ENCODE peak calls at places on chromosomes 13 and 19, in nine cellular contexts. One of them, this sample, is unnamed. For H3K36me3, the result is how much of the 10 kb centered on the place peaks cover.

GRCh38 chr13:93307651-93308050 is 81.0 kb downstream of the GPC6 start:
- DNase-seq in IMR-90: peak
- DNase-seq in hepatocyte: no peak
- DNase-seq in CD8-positive, alpha-beta memory T cell: no peak
- DNase-seq in pancreas: no peak
- DNase-seq in thoracic aorta: no peak
- DNase-seq in heart right ventricle: no peak
- DNase-seq in heart left ventricle: no peak
- DNase-seq in left ventricle myocardium inferior: no peak
- DNase-seq in this sample: no peak

GRCh38 chr19:4374451-4375163 is 25.7 kb downstream of the SH3GL1 start:
- DNase-seq in IMR-90: peak
- DNase-seq in hepatocyte: peak
- DNase-seq in CD8-positive, alpha-beta memory T cell: no peak
- DNase-seq in pancreas: peak
- DNase-seq in thoracic aorta: peak
- DNase-seq in heart right ventricle: peak
- DNase-seq in heart left ventricle: peak
- DNase-seq in left ventricle myocardium inferior: peak
- DNase-seq in this sample: peak

GRCh38 chr13:112688560-112689497 is 1.0 kb upstream of the ATP11A start:
- DNase-seq in IMR-90: no peak
- DNase-seq in hepatocyte: no peak
- DNase-seq in CD8-positive, alpha-beta memory T cell: no peak
- DNase-seq in pancreas: no peak
- DNase-seq in thoracic aorta: no peak
- DNase-seq in heart right ventricle: no peak
- DNase-seq in heart left ventricle: no peak
- DNase-seq in left ventricle myocardium inferior: no peak
- DNase-seq in this sample: no peak

GRCh38 chr19:32748497-32748896 is 28.9 kb downstream of the TDRD12 start:
- DNase-seq in IMR-90: no peak
- DNase-seq in hepatocyte: no peak
- DNase-seq in CD8-positive, alpha-beta memory T cell: no peak
- DNase-seq in pancreas: no peak
- DNase-seq in thoracic aorta: no peak
- DNase-seq in heart right ventricle: no peak
- DNase-seq in heart left ventricle: no peak
- DNase-seq in left ventricle myocardium inferior: no peak
- DNase-seq in this sample: peak

GRCh38 chr13:74166286-74166685 is 32.1 kb upstream of the KLF12 start:
- DNase-seq in IMR-90: peak
- DNase-seq in hepatocyte: no peak
- DNase-seq in CD8-positive, alpha-beta memory T cell: no peak
- DNase-seq in pancreas: no peak
- DNase-seq in thoracic aorta: no peak
- DNase-seq in heart right ventricle: no peak
- DNase-seq in heart left ventricle: no peak
- DNase-seq in left ventricle myocardium inferior: no peak
- DNase-seq in this sample: no peak

GRCh38 chr19:7904074-7905020 is 670 bp downstream of the MAP2K7 start:
- DNase-seq in IMR-90: no peak
- DNase-seq in hepatocyte: peak
- DNase-seq in CD8-positive, alpha-beta memory T cell: peak
- DNase-seq in pancreas: peak
- DNase-seq in thoracic aorta: no peak
- DNase-seq in heart right ventricle: no peak
- DNase-seq in heart left ventricle: peak
- DNase-seq in left ventricle myocardium inferior: no peak
- DNase-seq in this sample: peak

GRCh38 chr19:47362321-47362720 is 13.2 kb downstream of the DHX34 start:
- DNase-seq in IMR-90: no peak
- DNase-seq in hepatocyte: no peak
- DNase-seq in CD8-positive, alpha-beta memory T cell: no peak
- DNase-seq in pancreas: no peak
- DNase-seq in thoracic aorta: no peak
- DNase-seq in heart right ventricle: no peak
- DNase-seq in heart left ventricle: no peak
- DNase-seq in left ventricle myocardium inferior: no peak
- DNase-seq in this sample: no peak

GRCh38 chr13:91346848-91347211 is 657 bp upstream of the MIR17HG start:
- DNase-seq in IMR-90: no peak
- DNase-seq in hepatocyte: peak
- DNase-seq in CD8-positive, alpha-beta memory T cell: peak
- DNase-seq in pancreas: peak
- DNase-seq in thoracic aorta: no peak
- DNase-seq in heart right ventricle: no peak
- DNase-seq in heart left ventricle: no peak
- DNase-seq in left ventricle myocardium inferior: no peak
- DNase-seq in this sample: peak

GRCh38 chr13:112722433-112723250 is 32.8 kb downstream of the ATP11A start:
- DNase-seq in IMR-90: peak
- DNase-seq in hepatocyte: peak
- DNase-seq in CD8-positive, alpha-beta memory T cell: no peak
- DNase-seq in pancreas: peak
- DNase-seq in thoracic aorta: no peak
- DNase-seq in heart right ventricle: no peak
- DNase-seq in heart left ventricle: no peak
- DNase-seq in left ventricle myocardium inferior: peak
- DNase-seq in this sample: peak

GRCh38 chr13:40082644-40083043 is 427.2 kb downstream of the COG6 start:
- DNase-seq in IMR-90: no peak
- DNase-seq in hepatocyte: no peak
- DNase-seq in CD8-positive, alpha-beta memory T cell: no peak
- DNase-seq in pancreas: no peak
- DNase-seq in thoracic aorta: no peak
- DNase-seq in heart right ventricle: no peak
- DNase-seq in heart left ventricle: no peak
- DNase-seq in left ventricle myocardium inferior: no peak
- DNase-seq in this sample: no peak

GRCh38 chr19:37905936-37906867 is at the start of gene WDR87:
- DNase-seq in IMR-90: no peak
- DNase-seq in hepatocyte: peak
- DNase-seq in CD8-positive, alpha-beta memory T cell: peak
- DNase-seq in pancreas: peak
- DNase-seq in thoracic aorta: no peak
- DNase-seq in heart right ventricle: peak
- DNase-seq in heart left ventricle: peak
- DNase-seq in left ventricle myocardium inferior: no peak
- DNase-seq in this sample: peak

GRCh38 chr13:53873558-53873957 is 844.9 kb downstream of the OLFM4 start:
- DNase-seq in IMR-90: no peak
- DNase-seq in hepatocyte: no peak
- DNase-seq in CD8-positive, alpha-beta memory T cell: no peak
- DNase-seq in pancreas: no peak
- DNase-seq in thoracic aorta: no peak
- DNase-seq in heart right ventricle: no peak
- DNase-seq in heart left ventricle: no peak
- DNase-seq in left ventricle myocardium inferior: no peak
- DNase-seq in this sample: peak

GRCh38 chr19:31548941-31549340 is 199.7 kb upstream of the TSHZ3 start:
- DNase-seq in IMR-90: peak
- DNase-seq in hepatocyte: peak
- DNase-seq in CD8-positive, alpha-beta memory T cell: no peak
- DNase-seq in pancreas: no peak
- DNase-seq in thoracic aorta: no peak
- DNase-seq in heart right ventricle: peak
- DNase-seq in heart left ventricle: no peak
- DNase-seq in left ventricle myocardium inferior: peak
- DNase-seq in this sample: peak

GRCh38 chr13:44259045-44260042 is 114.3 kb upstream of the SERP2 start:
- DNase-seq in IMR-90: peak
- DNase-seq in hepatocyte: peak
- DNase-seq in CD8-positive, alpha-beta memory T cell: peak
- DNase-seq in pancreas: no peak
- DNase-seq in thoracic aorta: peak
- DNase-seq in heart right ventricle: no peak
- DNase-seq in heart left ventricle: no peak
- DNase-seq in left ventricle myocardium inferior: no peak
- DNase-seq in this sample: peak

GRCh38 chr13:99693812-99694211 is 192.5 kb downstream of the TM9SF2 start:
- DNase-seq in IMR-90: no peak
- DNase-seq in hepatocyte: no peak
- DNase-seq in CD8-positive, alpha-beta memory T cell: no peak
- DNase-seq in pancreas: no peak
- DNase-seq in thoracic aorta: no peak
- DNase-seq in heart right ventricle: no peak
- DNase-seq in heart left ventricle: no peak
- DNase-seq in left ventricle myocardium inferior: no peak
- DNase-seq in this sample: no peak

GRCh38 chr13:20053891-20054290 is 95.4 kb downstream of the ZMYM2 start:
- DNase-seq in IMR-90: no peak
- DNase-seq in hepatocyte: no peak
- DNase-seq in CD8-positive, alpha-beta memory T cell: no peak
- DNase-seq in pancreas: no peak
- DNase-seq in thoracic aorta: no peak
- DNase-seq in heart right ventricle: no peak
- DNase-seq in heart left ventricle: no peak
- DNase-seq in left ventricle myocardium inferior: no peak
- DNase-seq in this sample: no peak

GRCh38 chr13:41568143-41568989 is 111.0 kb downstream of the RGCC start:
- DNase-seq in IMR-90: no peak
- DNase-seq in hepatocyte: no peak
- DNase-seq in CD8-positive, alpha-beta memory T cell: no peak
- DNase-seq in pancreas: no peak
- DNase-seq in thoracic aorta: no peak
- DNase-seq in heart right ventricle: no peak
- DNase-seq in heart left ventricle: no peak
- DNase-seq in left ventricle myocardium inferior: no peak
- DNase-seq in this sample: no peak

GRCh38 chr13:102286326-102286725 is 115.5 kb downstream of the FGF14 start:
- DNase-seq in IMR-90: peak
- DNase-seq in hepatocyte: peak
- DNase-seq in CD8-positive, alpha-beta memory T cell: no peak
- DNase-seq in pancreas: no peak
- DNase-seq in thoracic aorta: no peak
- DNase-seq in heart right ventricle: no peak
- DNase-seq in heart left ventricle: no peak
- DNase-seq in left ventricle myocardium inferior: no peak
- DNase-seq in this sample: no peak

GRCh38 chr13:24080134-24080533 is 80.4 kb upstream of the SPATA13 start:
- DNase-seq in IMR-90: no peak
- DNase-seq in hepatocyte: no peak
- DNase-seq in CD8-positive, alpha-beta memory T cell: no peak
- DNase-seq in pancreas: no peak
- DNase-seq in thoracic aorta: no peak
- DNase-seq in heart right ventricle: no peak
- DNase-seq in heart left ventricle: no peak
- DNase-seq in left ventricle myocardium inferior: no peak
- DNase-seq in this sample: no peak

GRCh38 chr13:113798200-113798811 is 39.3 kb downstream of the TMEM255B start:
- DNase-seq in IMR-90: no peak
- DNase-seq in hepatocyte: no peak
- DNase-seq in CD8-positive, alpha-beta memory T cell: no peak
- DNase-seq in pancreas: no peak
- DNase-seq in thoracic aorta: no peak
- DNase-seq in heart right ventricle: no peak
- DNase-seq in heart left ventricle: no peak
- DNase-seq in left ventricle myocardium inferior: no peak
- DNase-seq in this sample: no peak
- H3K36me3 ChIP-seq in IMR-90: under half
- H3K36me3 ChIP-seq in hepatocyte: under half
- H3K36me3 ChIP-seq in CD8-positive, alpha-beta memory T cell: under half
- H3K36me3 ChIP-seq in pancreas: under half
- H3K36me3 ChIP-seq in thoracic aorta: under half
- H3K36me3 ChIP-seq in heart right ventricle: under half
- H3K36me3 ChIP-seq in heart left ventricle: under half
- H3K36me3 ChIP-seq in left ventricle myocardium inferior: under half
- H3K36me3 ChIP-seq in this sample: under half

DNA sequence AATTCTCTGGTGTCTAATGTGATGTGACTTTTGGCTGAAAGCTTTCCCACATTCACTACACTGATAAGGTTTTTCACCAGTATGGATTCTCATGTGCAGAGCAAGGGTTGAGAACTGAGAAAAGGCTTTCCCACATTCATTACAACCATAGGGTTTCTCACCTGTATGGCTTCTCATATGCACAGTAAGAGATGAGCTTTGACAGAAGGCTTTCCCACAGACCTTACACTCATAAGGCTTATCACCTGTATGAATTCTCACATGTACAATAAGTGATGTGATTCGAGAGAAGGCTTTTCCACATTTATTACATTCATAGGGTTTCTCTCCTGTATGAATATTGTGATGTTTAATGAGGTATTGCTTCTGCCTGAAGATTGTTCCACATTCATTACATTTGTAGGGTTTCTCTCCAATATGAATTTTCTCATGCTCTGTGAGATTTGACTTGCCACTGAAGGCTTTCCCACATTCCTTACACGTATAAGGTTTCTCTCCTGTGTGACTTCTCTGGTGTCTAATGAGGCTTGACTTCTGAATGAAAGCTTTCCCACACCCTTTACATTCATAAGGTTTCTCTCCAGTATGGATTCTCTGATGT is 14.0 kb downstream of the ZNF260 start:
- DNase-seq in IMR-90: no peak
- DNase-seq in hepatocyte: no peak
- DNase-seq in CD8-positive, alpha-beta memory T cell: no peak
- DNase-seq in pancreas: no peak
- DNase-seq in thoracic aorta: no peak
- DNase-seq in heart right ventricle: no peak
- DNase-seq in heart left ventricle: no peak
- DNase-seq in left ventricle myocardium inferior: no peak
- DNase-seq in this sample: no peak
- H3K4me3 ChIP-seq in IMR-90: no peak
- H3K4me3 ChIP-seq in hepatocyte: no peak
- H3K4me3 ChIP-seq in CD8-positive, alpha-beta memory T cell: peak
- H3K4me3 ChIP-seq in pancreas: no peak
- H3K4me3 ChIP-seq in thoracic aorta: peak
- H3K4me3 ChIP-seq in heart right ventricle: no peak
- H3K4me3 ChIP-seq in heart left ventricle: no peak
- H3K4me3 ChIP-seq in left ventricle myocardium inferior: no peak
- H3K4me3 ChIP-seq in this sample: no peak

GRCh38 chr19:39823693-39824092 is 10.3 kb downstream of the DYRK1B start:
- DNase-seq in IMR-90: no peak
- DNase-seq in hepatocyte: no peak
- DNase-seq in CD8-positive, alpha-beta memory T cell: no peak
- DNase-seq in pancreas: no peak
- DNase-seq in thoracic aorta: no peak
- DNase-seq in heart right ventricle: no peak
- DNase-seq in heart left ventricle: no peak
- DNase-seq in left ventricle myocardium inferior: no peak
- DNase-seq in this sample: no peak
- H3K27ac ChIP-seq in IMR-90: no peak
- H3K27ac ChIP-seq in hepatocyte: peak
- H3K27ac ChIP-seq in CD8-positive, alpha-beta memory T cell: no peak
- H3K27ac ChIP-seq in pancreas: no peak
- H3K27ac ChIP-seq in thoracic aorta: no peak
- H3K27ac ChIP-seq in heart right ventricle: peak
- H3K27ac ChIP-seq in heart left ventricle: peak
- H3K27ac ChIP-seq in left ventricle myocardium inferior: peak
- H3K27ac ChIP-seq in this sample: no peak

DNA sequence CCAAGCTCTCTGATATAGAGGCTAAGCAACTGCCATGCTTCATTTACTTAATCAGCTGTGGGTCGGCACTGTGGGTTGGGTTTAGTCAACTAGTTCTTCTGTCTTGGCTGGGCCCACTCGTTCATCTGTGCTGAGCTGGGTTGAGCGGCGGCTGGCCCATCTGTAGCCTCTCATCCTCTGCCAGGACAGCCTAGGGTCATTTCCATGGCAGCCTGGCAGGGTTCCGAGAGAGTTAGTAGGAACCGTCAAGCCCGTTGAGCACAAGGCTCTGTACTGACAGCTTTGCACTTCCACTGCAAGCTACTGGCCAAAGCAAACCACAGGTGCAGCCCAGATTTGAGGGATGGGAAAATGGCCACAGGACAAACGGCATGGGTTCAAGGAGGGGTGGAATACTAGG is 6.6 kb upstream of the ZNF835 start:
- DNase-seq in IMR-90: no peak
- DNase-seq in hepatocyte: no peak
- DNase-seq in CD8-positive, alpha-beta memory T cell: no peak
- DNase-seq in pancreas: no peak
- DNase-seq in thoracic aorta: no peak
- DNase-seq in heart right ventricle: no peak
- DNase-seq in heart left ventricle: no peak
- DNase-seq in left ventricle myocardium inferior: no peak
- DNase-seq in this sample: no peak
- H3K36me3 ChIP-seq in IMR-90: under half
- H3K36me3 ChIP-seq in hepatocyte: under half
- H3K36me3 ChIP-seq in CD8-positive, alpha-beta memory T cell: under half
- H3K36me3 ChIP-seq in pancreas: under half
- H3K36me3 ChIP-seq in thoracic aorta: under half
- H3K36me3 ChIP-seq in heart right ventricle: under half
- H3K36me3 ChIP-seq in heart left ventricle: under half
- H3K36me3 ChIP-seq in left ventricle myocardium inferior: under half
- H3K36me3 ChIP-seq in this sample: under half

This sample was measured in small intestine.